ENCODE peak calls at places on chromosomes 11 and 22, in six cellular contexts. U, M, E, T, Q and F are unnamed samples.

GRCh38 chr22:26479043-26479791 is 4.4 kb downstream of the HPS4 start:
- DNase-seq in U (no peak), T (no peak), M (no peak), Q (no peak), E (no peak), F (no peak)

GRCh38 chr22:27866136-27867091 is 52.6 kb downstream of the PITPNB start:
- DNase-seq in M (peak), Q (no peak), U (peak), E (no peak), T (no peak), F (no peak)

GRCh38 chr22:20422965-20423635 is 14.5 kb downstream of the SCARF2 start:
- DNase-seq in E (no peak), T (no peak), U (no peak), M (no peak), Q (no peak), F (no peak)

GRCh38 chr11:57638005-57638760 is 11.5 kb downstream of the YPEL4 start:
- DNase-seq in U (peak), E (peak), T (peak), Q (no peak), M (peak), F (no peak)

GRCh38 chr11:115503083-115503885 is 931 bp downstream of the CADM1 start:
- DNase-seq in T (no peak), M (peak), Q (peak), U (no peak), E (peak), F (peak)

GRCh38 chr11:10784229-10785145 is 24.2 kb downstream of the EIF4G2 start:
- DNase-seq in Q (no peak), T (no peak), U (no peak), M (no peak), E (no peak), F (no peak)

GRCh38 chr11:119346605-119347004 is at the start of gene MFRP:
- DNase-seq in E (no peak), Q (no peak), M (no peak), T (no peak), U (no peak), F (no peak)

GRCh38 chr11:13883042-13883441 is 79.5 kb upstream of the SPON1 start:
- DNase-seq in Q (no peak), U (no peak), M (no peak), T (no peak), E (no peak), F (no peak)

GRCh38 chr11:1779806-1780699 is 16.3 kb upstream of the CTSD start:
- DNase-seq in T (no peak), E (no peak), M (no peak), U (no peak), Q (no peak), F (no peak)

GRCh38 chr11:8988329-8989234 is 15.2 kb downstream of the NRIP3 start:
- DNase-seq in U (no peak), M (peak), Q (no peak), E (no peak), T (no peak), F (no peak)

GRCh38 chr11:44754876-44755552 is 28.3 kb downstream of the TSPAN18 start:
- DNase-seq in M (no peak), E (no peak), T (no peak), U (no peak), Q (no peak), F (no peak)

GRCh38 chr11:78424334-78425270 is 7.0 kb upstream of the GAB2 start:
- DNase-seq in U (no peak), E (no peak), T (peak), Q (no peak), M (no peak), F (no peak)